ENCODE peak calls at places on chromosome 15, in six cellular contexts. P is kidney epithelial cell; N is left lung; Q is NCI-H1105; C is stimulated activated CD4-positive, alpha-beta T cell treated with anti-CD3 and anti-CD28 coated beads, TNF-alpha, amount 100 ng/mL, for 48 hours; W is MV-4-11. S is an unnamed sample.

GRCh38 chr15:89462198-89462912 is 34.0 kb downstream of the RHCG start:
- DNase-seq in P (no peak), N (no peak), Q (no peak), C (no peak), W (peak), S (no peak)

GRCh38 chr15:38374477-38374876 is 79.5 kb upstream of the FAM98B start:
- DNase-seq in P (no peak), N (no peak), Q (no peak), C (no peak), W (no peak), S (no peak)

GRCh38 chr15:41377978-41378377 is 24.3 kb downstream of the NDUFAF1 start:
- DNase-seq in P (no peak), N (no peak), Q (no peak), C (no peak), W (no peak), S (no peak)

GRCh38 chr15:34847598-34847997 is 52.2 kb upstream of the ACTC1 start:
- DNase-seq in P (no peak), N (no peak), Q (no peak), C (no peak), W (peak), S (no peak)

GRCh38 chr15:74174966-74175270 is 1.4 kb downstream of the ISLR start:
- DNase-seq in P (no peak), N (peak), Q (no peak), C (no peak), W (no peak), S (no peak)

GRCh38 chr15:45670061-45670460 is 35.2 kb downstream of the SQOR start:
- DNase-seq in P (no peak), N (no peak), Q (no peak), C (no peak), W (no peak), S (no peak)

GRCh38 chr15:65476942-65477341 is 40.5 kb downstream of the DPP8 start:
- DNase-seq in P (no peak), N (no peak), Q (no peak), C (no peak), W (peak), S (no peak)

GRCh38 chr15:31272558-31273257 is 53.9 kb upstream of the KLF13 start:
- DNase-seq in P (no peak), N (peak), Q (no peak), C (no peak), W (peak), S (no peak)

GRCh38 chr15:100932676-100933348 is 13.7 kb downstream of the LRRK1 start:
- DNase-seq in P (no peak), N (no peak), Q (no peak), C (no peak), W (no peak), S (no peak)

GRCh38 chr15:24862726-24863521 is 91.9 kb upstream of the SNRPN start:
- DNase-seq in P (no peak), N (no peak), Q (no peak), C (no peak), W (no peak), S (no peak)

GRCh38 chr15:30984542-30984941 is 6.9 kb downstream of the MTMR10 start:
- DNase-seq in P (no peak), N (no peak), Q (no peak), C (no peak), W (no peak), S (no peak)

GRCh38 chr15:34246276-34247010 is 21.6 kb downstream of the EMC4 start:
- DNase-seq in P (no peak), N (no peak), Q (no peak), C (no peak), W (no peak), S (no peak)

GRCh38 chr15:80820092-80820491 is 40.9 kb downstream of the CEMIP start:
- DNase-seq in P (no peak), N (no peak), Q (no peak), C (no peak), W (no peak), S (no peak)

S was measured in naive thymus-derived CD4-positive, alpha-beta T cell.